ENCODE peak calls at places on chromosomes 1 and 21, in four cellular contexts. P, U, X and Y are unnamed samples.

GRCh38 chr1:182742780-182743179 is 46.8 kb upstream of the NPL start:
- DNase-seq in X (no peak), P (no peak), U (no peak), Y (no peak)

GRCh38 chr1:235229868-235230267 is 68.8 kb upstream of the RBM34 start:
- DNase-seq in X (no peak), U (no peak), P (no peak), Y (no peak)

GRCh38 chr1:2561898-2562895 is 6.0 kb downstream of the TNFRSF14 start:
- DNase-seq in P (no peak), X (no peak), U (no peak), Y (no peak)

GRCh38 chr1:58466618-58467241 is 79.8 kb downstream of the OMA1 start:
- DNase-seq in P (no peak), X (no peak), U (no peak), Y (no peak)

GRCh38 chr21:41508415-41509205 is 652 bp upstream of the TMPRSS2 start:
- DNase-seq in X (no peak), U (no peak), P (no peak), Y (no peak)

GRCh38 chr1:83029916-83030315 is 969.0 kb downstream of the TTLL7 start:
- DNase-seq in P (no peak), X (no peak), U (no peak), Y (no peak)

GRCh38 chr1:190479537-190479936 is 1.9 kb upstream of the BRINP3 start:
- DNase-seq in U (peak; percentile 30), P (no peak), X (no peak), Y (no peak)

GRCh38 chr1:88180449-88181108 is 503.5 kb upstream of the PKN2 start:
- DNase-seq in X (no peak), U (peak; percentile 66), P (peak; percentile 86), Y (peak; percentile 73)

GRCh38 chr1:117735045-117735992 is 129.5 kb downstream of the TENT5C start:
- DNase-seq in X (no peak), P (peak; percentile 65), U (no peak), Y (no peak)

GRCh38 chr1:204439976-204440375 is 28.4 kb upstream of the PPP1R15B start:
- DNase-seq in X (no peak), P (no peak), U (no peak), Y (no peak)

GRCh38 chr1:244603498-244603897 is 49.4 kb upstream of the DESI2 start:
- DNase-seq in U (no peak), X (no peak), P (peak; percentile 56), Y (no peak)